ENCODE peak calls at places on chromosomes 12 and 14, in six cellular contexts. R is right cardiac atrium, X is fibroblast of lung, V is A549, U is skeletal muscle cell, D is fibroblast of mammary gland. A is an unnamed sample.

GRCh38 chr14:91872517-91873470 is 5.5 kb upstream of the TC2N start:
- DNase-seq in R (peak), X (peak), V (peak), U (peak), D (peak), A (no peak)

GRCh38 chr14:92794547-92794941 is 439 bp downstream of the GOLGA5 start:
- DNase-seq in R (no peak), X (peak), V (no peak), U (no peak), D (peak), A (peak)

GRCh38 chr14:53668861-53669260 is 287.8 kb downstream of the BMP4 start:
- DNase-seq in R (no peak), X (peak), V (no peak), U (peak), D (peak), A (no peak)

GRCh38 chr12:66688836-66689439 is 10.1 kb upstream of the GRIP1 start:
- DNase-seq in R (peak), X (peak), V (peak), U (peak), D (peak), A (peak)

GRCh38 chr14:102055181-102055901 is 31.5 kb downstream of the HSP90AA1 start:
- DNase-seq in R (no peak), X (peak), V (no peak), U (peak), D (peak), A (no peak)

GRCh38 chr14:104438166-104438887 is 141.2 kb upstream of the C14orf180 start:
- DNase-seq in R (no peak), X (no peak), V (no peak), U (no peak), D (no peak), A (no peak)

GRCh38 chr14:58199726-58200479 is at the start of gene ACTR10:
- DNase-seq in R (peak), X (peak), V (peak), U (peak), D (peak), A (peak)

GRCh38 chr14:65255583-65256443 is 153.5 kb upstream of the MAX start:
- DNase-seq in R (no peak), X (no peak), V (no peak), U (no peak), D (no peak), A (no peak)

GRCh38 chr14:86654558-86655184 is 1124.7 kb downstream of the FLRT2 start:
- DNase-seq in R (peak), X (peak), V (peak), U (no peak), D (peak), A (peak)

GRCh38 chr14:24427537-24428508 is 1.6 kb downstream of the CBLN3 start:
- DNase-seq in R (peak), X (no peak), V (no peak), U (no peak), D (no peak), A (no peak)

GRCh38 chr12:87385322-87385721 is 643.9 kb downstream of the C12orf50 start:
- DNase-seq in R (no peak), X (no peak), V (no peak), U (no peak), D (no peak), A (no peak)

GRCh38 chr12:73072214-73072613 is 800.0 kb downstream of the TRHDE start:
- DNase-seq in R (no peak), X (no peak), V (no peak), U (no peak), D (no peak), A (no peak)

DNA sequence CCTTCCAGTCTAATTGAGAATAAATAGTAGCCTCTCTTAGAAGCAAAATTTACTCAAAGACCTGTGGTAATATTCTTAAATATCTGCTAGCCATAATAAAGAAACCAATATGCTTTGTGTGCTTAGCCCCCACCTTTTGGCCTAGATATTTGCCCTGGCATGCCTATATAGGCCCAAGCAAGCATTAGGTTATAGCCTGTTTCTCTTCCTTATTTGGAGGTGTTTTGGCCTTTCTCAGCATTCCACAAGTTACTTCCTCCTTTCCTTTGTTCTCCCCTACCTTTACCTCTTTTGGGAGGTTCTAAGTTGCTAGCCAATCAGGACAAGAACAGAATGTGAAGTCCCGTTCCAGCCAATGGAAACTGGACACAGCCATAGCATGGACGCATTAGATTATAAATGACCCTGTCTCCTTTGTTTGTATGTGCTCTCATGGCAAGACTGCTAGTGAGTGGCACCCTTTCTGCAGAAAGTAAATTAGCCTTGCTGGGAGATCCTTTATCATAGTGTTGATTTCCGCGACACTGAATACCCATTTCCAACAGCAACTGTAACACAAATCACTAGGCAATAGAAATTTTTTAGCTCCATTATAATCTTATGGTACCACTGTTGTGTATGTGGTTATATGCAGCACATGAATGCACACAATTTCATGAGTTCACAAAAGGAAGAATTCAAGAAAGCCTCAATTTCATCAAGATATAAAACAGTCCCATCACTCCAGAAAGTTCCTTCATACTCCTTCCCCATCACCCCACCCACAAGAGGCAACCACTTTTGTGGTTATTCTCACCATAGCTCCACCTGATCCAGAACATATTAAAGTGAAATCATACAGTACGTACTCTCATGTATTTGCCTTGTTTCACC is 37.6 kb downstream of the CEP83 start:
- DNase-seq in R (no peak), X (no peak), V (no peak), U (no peak), D (no peak), A (no peak)
- H3K4me3 ChIP-seq in R (no peak), X (no peak), V (no peak), U (no peak), D (no peak), A (no peak)

GRCh38 chr14:85535316-85535715 is 5.4 kb downstream of the FLRT2 start:
- DNase-seq in R (no peak), X (no peak), V (no peak), U (no peak), D (no peak), A (no peak)

GRCh38 chr14:85534435-85534834 is 4.5 kb downstream of the FLRT2 start:
- DNase-seq in R (no peak), X (peak), V (no peak), U (no peak), D (peak), A (no peak)

GRCh38 chr14:85533821-85534271 is 3.9 kb downstream of the FLRT2 start:
- DNase-seq in R (peak), X (peak), V (peak), U (no peak), D (peak), A (no peak)

GRCh38 chr14:85535916-85536834 is 6.2 kb downstream of the FLRT2 start:
- DNase-seq in R (no peak), X (peak), V (peak), U (no peak), D (peak), A (peak)

GRCh38 chr14:85534914-85535313 is 5.0 kb downstream of the FLRT2 start:
- DNase-seq in R (no peak), X (peak), V (no peak), U (no peak), D (peak), A (no peak)
- H3K4me3 ChIP-seq in R (peak), X (peak), V (no peak), U (peak), D (peak), A (no peak)

DNA sequence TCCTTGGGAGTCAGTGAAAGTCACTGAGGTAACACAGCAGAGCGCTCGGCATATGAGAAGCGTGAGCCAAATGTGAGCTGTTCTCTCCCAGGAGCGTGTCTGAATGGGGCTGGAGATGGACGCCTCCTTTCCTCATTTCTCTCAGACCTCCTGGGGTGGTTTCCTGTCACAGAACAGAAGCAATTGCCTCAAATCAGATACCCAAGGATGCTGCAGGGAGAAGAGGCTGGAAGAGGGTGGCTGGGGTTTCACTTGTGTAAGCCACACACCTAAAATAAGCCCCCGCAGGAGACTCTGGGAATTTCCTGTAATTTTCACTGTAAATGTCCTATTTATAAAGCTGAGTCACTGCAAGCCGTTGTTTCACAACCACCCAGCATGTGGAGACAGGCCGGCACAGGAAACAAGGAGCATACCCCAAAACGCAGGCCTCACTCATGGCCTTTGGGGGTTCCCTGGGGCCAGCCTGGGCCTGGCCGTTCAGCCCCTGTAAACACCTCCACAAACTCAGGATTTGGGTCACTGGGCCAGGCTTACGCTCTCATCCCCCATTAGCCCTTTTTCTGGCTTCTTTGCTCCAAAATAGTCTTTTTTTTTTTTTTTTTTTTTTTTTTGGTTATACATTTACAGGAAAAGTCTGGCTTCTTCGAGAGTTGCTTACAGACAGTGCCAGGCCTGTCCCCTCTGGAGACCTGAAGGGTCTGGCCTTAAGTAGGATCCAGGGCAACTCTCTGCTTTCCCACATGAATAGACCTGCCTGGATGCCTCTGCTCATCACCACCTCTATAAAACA is 55.3 kb downstream of the VCPKMT start:
- DNase-seq in R (peak), X (peak), V (peak), U (peak), D (peak), A (no peak)
- H3K4me3 ChIP-seq in R (no peak), X (no peak), V (no peak), U (peak), D (no peak), A (no peak)

GRCh38 chr14:76826122-76826521 is at the start of gene LRRC74A:
- DNase-seq in R (no peak), X (no peak), V (no peak), U (no peak), D (no peak), A (no peak)

DNA sequence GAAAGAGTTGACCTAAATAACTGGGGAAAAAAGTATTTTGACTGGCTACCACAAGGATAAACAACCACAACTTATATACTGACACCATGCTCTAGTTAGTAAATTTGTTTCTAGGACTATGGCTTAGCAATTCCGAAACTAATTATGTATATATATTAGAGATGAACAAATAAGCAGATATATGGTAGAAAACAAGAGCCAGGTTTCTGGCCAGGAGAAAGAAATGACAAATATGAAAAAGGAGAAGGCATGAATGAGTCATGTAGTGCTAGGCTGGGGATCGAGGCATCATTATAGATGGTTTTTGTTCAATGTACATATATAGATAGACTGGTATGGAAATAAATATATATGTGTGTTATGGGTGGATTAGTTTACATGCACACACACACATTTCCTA is 5.5 kb upstream of the LRRC74A start:
- DNase-seq in R (no peak), X (no peak), V (no peak), U (no peak), D (no peak), A (no peak)
- H3K4me3 ChIP-seq in R (no peak), X (no peak), V (no peak), U (no peak), D (no peak), A (no peak)